ENCODE peak calls at places on chromosomes 3 and 15, in seven cellular contexts. X is transverse colon, I is SK-N-SH, W is upper lobe of left lung, C is esophagus muscularis mucosa, P is sigmoid colon, Q is K562. V is an unnamed sample.

GRCh38 chr3:104536715-104537114 is 830.0 kb upstream of the ALCAM start:
- DNase-seq in Q (no peak), P (no peak), C (no peak), W (no peak), X (no peak), I (no peak), V (no peak)

GRCh38 chr15:75696303-75696657 is 16.4 kb downstream of the CSPG4 start:
- DNase-seq in Q (no peak), W (peak), X (no peak), I (no peak), P (peak), C (no peak), V (no peak)

GRCh38 chr3:159791336-159791735 is 197.3 kb upstream of the IL12A start:
- DNase-seq in X (no peak), C (no peak), W (peak), I (no peak), Q (no peak), P (no peak), V (no peak)

GRCh38 chr3:101935081-101935480 is 85.8 kb downstream of the NFKBIZ start:
- DNase-seq in Q (no peak), X (no peak), I (no peak), C (no peak), W (peak), P (no peak), V (no peak)

GRCh38 chr3:56366641-56366984 is 101.7 kb downstream of the ERC2 start:
- DNase-seq in P (no peak), W (no peak), X (no peak), C (no peak), I (no peak), Q (no peak), V (no peak)

GRCh38 chr3:130515755-130516154 is 1.2 kb upstream of the COL6A6 start:
- DNase-seq in C (no peak), X (no peak), I (no peak), Q (no peak), P (no peak), W (no peak), V (no peak)

GRCh38 chr15:69158201-69158842 is 2.1 kb upstream of the GLCE start:
- DNase-seq in X (no peak), W (no peak), P (no peak), I (no peak), C (no peak), Q (no peak), V (no peak)

GRCh38 chr3:16887130-16887529 is 2.4 kb downstream of the PLCL2 start:
- DNase-seq in C (no peak), Q (no peak), W (no peak), P (no peak), X (no peak), I (no peak), V (no peak)

GRCh38 chr15:56919708-56920637 is 1.5 kb downstream of the TCF12 start:
- DNase-seq in P (peak), Q (no peak), W (no peak), I (no peak), C (no peak), X (peak), V (no peak)

GRCh38 chr3:9859530-9860025 is 15.8 kb upstream of the RPUSD3 start:
- DNase-seq in Q (no peak), C (no peak), X (no peak), I (no peak), W (no peak), P (no peak), V (no peak)

GRCh38 chr3:9861626-9862130 is 17.9 kb upstream of the RPUSD3 start:
- DNase-seq in I (no peak), Q (no peak), C (no peak), P (no peak), X (no peak), W (no peak), V (no peak)

GRCh38 chr3:9861201-9861600 is 17.4 kb upstream of the RPUSD3 start:
- DNase-seq in P (no peak), Q (no peak), X (no peak), I (no peak), C (no peak), W (no peak), V (no peak)

GRCh38 chr3:9866639-9867038 is 13.4 kb downstream of the CIDEC start:
- DNase-seq in X (peak), C (no peak), W (no peak), Q (no peak), P (peak), I (no peak), V (no peak)

DNA sequence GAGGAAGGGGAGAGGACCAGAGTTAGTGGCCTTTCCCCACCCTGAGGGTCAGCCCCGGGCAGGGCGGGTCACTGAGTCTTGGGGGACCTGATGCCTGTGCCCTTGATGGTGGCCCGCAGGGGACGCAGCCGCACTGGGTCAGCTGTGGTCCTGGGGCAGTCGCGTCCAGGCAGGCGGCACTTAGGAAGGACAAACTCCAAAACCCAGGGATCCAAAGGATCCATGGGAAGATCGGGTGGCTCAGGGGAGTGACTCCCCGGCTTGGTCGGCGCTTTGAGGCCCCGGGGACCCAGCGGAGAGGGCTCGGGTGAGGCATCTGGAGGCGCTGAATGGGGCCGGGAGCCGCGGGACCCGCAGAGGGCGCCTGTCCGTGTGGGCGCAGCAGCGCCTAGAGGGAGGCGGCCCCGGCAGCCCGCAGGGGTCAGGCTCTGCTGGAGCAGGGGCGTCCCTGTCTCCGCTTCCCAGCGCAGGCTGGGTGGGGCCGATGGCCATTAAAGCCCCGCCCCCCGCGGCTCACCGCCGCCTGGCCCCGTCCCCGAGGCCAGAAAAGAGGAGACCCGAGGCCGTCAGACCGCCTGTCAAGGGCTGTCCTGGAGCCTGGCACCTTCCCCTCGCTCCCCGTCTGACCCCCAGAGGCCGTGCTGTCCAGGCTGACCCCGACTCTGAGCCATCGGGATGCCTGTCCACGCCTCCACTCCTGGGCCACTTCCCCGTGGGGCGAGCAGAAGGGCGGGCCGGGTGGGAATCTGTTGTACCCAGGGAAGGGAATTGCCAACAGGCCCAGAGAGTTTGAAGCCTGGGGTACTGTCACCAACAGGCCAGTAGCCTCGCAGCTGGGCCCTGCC is 17.4 kb downstream of the CIDEC start:
- DNase-seq in P (peak), Q (peak), X (peak), W (peak), I (peak), C (no peak), V (peak)
- H3K4me3 ChIP-seq in P (peak), Q (peak), X (peak), W (peak), I (no peak), C (peak), V (peak)

DNA sequence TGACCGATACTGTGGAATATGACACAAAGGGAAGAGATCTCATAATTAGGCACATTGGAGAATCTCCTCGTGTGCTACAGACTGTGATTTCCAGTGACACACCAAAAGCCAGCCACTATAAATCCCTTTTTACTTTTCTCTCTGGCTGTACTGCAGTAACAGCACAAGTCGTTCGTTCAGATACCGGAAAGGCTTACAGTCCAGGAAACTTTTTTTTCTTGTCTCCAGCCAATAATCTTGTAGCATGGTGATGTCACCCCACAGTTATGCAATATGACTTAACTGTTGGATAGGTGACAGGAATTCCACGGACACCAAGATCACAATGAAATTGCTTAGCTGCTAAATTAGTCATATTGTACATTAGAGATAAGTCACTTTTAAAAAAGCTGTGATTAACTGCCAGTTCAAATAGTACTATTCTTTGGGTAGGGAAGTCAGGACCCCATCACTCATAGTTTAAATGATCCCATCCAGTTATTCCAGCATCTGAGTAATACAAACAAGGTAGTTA is 36.3 kb upstream of the TSC22D2 start:
- DNase-seq in P (peak), W (no peak), C (no peak), X (peak), Q (peak), I (no peak), V (peak)
- TF ChIP-seq EP300 in P (no peak), W (peak), C (no peak), X (peak), Q (peak), I (peak), V (no peak)

GRCh38 chr3:15769256-15769915 is 28.4 kb downstream of the ANKRD28 start:
- DNase-seq in C (no peak), W (no peak), X (no peak), I (no peak), P (no peak), Q (no peak), V (no peak)

GRCh38 chr3:15771444-15771843 is 26.3 kb downstream of the ANKRD28 start:
- DNase-seq in I (no peak), C (no peak), W (no peak), X (no peak), Q (no peak), P (no peak), V (no peak)

GRCh38 chr3:15766406-15766805 is 31.4 kb downstream of the ANKRD28 start:
- DNase-seq in Q (no peak), C (no peak), X (no peak), W (no peak), I (no peak), P (no peak), V (no peak)

DNA sequence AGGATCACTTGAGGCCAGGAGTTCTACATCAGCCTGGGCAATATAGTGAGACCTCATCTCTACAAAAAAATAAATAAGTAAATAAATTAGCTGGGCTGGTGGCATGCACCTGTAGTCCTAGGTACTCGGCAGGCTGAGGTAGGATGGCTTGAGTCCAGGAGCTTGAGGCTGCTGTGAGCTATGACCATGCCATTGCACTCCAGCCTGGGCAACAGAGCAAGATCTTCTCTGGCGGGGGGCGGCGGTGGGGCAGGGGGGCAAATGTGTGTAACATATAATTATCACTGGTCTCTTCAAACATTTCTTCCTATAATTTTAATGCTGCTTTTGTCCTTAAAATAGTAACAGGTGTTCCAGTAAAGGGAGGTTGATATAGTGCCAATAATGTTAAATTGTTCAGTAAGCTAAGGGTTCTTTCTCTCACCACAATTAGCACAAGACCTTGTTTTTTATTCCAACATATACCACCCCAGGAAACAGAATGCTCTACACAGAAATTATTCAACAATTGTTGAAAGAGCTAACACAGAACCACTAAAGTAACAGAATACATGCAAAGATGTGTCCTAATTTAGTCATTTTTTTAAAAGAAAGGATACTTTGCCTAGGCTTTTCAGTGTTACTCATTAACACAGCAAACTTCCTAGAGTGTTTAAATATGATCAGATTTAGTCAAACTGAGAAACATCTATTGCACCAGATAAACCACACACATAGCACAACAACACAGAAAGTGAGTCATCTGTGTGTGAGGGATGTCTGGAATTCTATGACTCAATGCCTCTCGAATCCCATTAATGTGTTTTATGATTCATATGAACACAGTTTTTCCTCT is 29.1 kb downstream of the ANKRD28 start:
- DNase-seq in P (no peak), X (no peak), I (no peak), Q (no peak), C (no peak), W (peak), V (no peak)
- TF ChIP-seq POLR2AphosphoS5 in P (peak), X (peak), I (peak), Q (no peak), C (peak), W (no peak), V (peak)

DNA sequence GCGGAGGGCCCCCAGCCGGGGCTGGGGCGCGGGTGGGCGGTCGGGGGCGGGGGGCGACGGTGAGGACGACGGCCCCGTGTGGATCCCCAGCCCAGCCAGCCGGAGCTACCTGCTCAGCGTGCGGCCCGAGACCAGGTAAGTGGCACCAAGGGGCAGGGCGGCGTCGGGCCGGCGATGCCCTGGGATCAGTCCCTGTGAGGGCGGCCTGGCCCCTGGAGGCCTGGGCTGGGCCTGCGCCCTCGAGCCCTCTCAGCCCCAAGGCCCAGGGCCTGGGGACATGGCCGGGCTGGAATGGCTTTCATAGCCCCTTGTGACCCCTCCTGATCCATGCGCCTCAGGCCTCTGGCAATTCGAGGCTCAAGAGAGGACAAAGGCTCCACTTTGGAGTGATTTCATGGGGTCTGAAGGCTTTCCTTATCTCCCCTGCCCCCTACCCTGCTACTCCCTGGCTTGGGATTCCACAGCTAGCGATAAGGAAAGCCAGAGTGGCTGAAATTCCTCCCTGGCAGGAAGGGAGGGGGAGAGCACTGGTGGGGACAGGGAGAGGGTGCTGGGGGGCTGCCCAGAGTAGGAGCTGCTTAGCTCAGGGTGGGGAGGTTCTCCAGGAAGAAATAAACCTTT is 415 bp downstream of the ALPK3 start:
- DNase-seq in W (no peak), I (peak), X (no peak), C (no peak), Q (no peak), P (no peak), V (no peak)
- H3K4me3 ChIP-seq in W (no peak), I (no peak), X (peak), C (peak), Q (no peak), P (peak), V (peak)

DNA sequence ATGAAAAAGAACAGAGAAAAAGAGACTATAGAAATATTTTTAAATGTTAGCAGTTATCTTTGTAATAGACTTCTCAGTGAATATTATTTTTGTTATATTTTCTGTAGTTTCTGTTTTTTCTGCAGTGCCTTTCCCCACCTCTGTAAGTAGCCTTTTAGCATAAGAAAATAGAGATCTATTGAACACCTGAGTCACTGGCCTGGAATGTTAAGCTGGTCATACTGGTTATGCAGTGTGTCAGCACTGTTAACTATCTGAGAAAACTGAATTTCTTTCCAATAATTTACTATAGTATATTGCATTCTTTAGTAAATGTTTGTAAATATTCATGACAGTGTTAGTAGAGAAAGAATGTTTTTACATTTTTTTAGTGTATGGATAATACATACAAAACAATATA is 79.8 kb downstream of the NECTIN3 start:
- DNase-seq in W (no peak), C (no peak), X (no peak), I (no peak), P (no peak), Q (no peak), V (no peak)
- TF ChIP-seq EP300 in W (no peak), C (no peak), X (no peak), I (no peak), P (no peak), Q (no peak), V (no peak)

GRCh38 chr3:124791639-124792111 is 61.4 kb downstream of the UMPS start:
- DNase-seq in I (no peak), P (peak), X (peak), W (no peak), Q (no peak), C (no peak), V (no peak)
- TF ChIP-seq POLR2AphosphoS5 in I (no peak), P (no peak), X (no peak), W (no peak), Q (no peak), C (no peak), V (no peak)

GRCh38 chr3:69250014-69250413 is 127.6 kb upstream of the LMOD3 start:
- DNase-seq in C (no peak), P (no peak), X (peak), Q (peak), W (no peak), I (no peak), V (peak)
- H3K4me3 ChIP-seq in C (no peak), P (peak), X (peak), Q (no peak), W (no peak), I (no peak), V (peak)

GRCh38 chr3:100407164-100407563 is 5.8 kb downstream of the LNP1 start:
- DNase-seq in X (no peak), Q (no peak), C (no peak), W (no peak), P (no peak), I (no peak), V (no peak)
- TF ChIP-seq EP300 in X (no peak), Q (no peak), C (no peak), W (no peak), P (no peak), I (no peak), V (no peak)

V was measured in stomach.